ENCODE peak calls at places on chromosomes 4 and X, in seven cellular contexts. W, Z, X, Y, J, U and E are unnamed samples.

GRCh38 chrX:117510453-117510852 is 606.2 kb downstream of the KLHL13 start:
- DNase-seq in Y (no peak), Z (no peak), X (no peak), U (no peak), W (no peak), J (no peak), E (no peak)

GRCh38 chr4:52100062-52100461 is 49.0 kb downstream of the SPATA18 start:
- DNase-seq in U (no peak), X (no peak), J (no peak), Y (no peak), W (no peak), Z (no peak), E (no peak)

GRCh38 chr4:156790866-156791265 is 180.7 kb downstream of the PDGFC start:
- DNase-seq in U (no peak), X (peak), Y (no peak), W (no peak), J (no peak), Z (no peak), E (no peak)

GRCh38 chr4:64807821-64808220 is 398.6 kb upstream of the TECRL start:
- DNase-seq in Z (no peak), X (no peak), U (no peak), W (no peak), J (no peak), Y (no peak), E (no peak)

GRCh38 chr4:87165886-87166285 is 54.5 kb downstream of the KLHL8 start:
- DNase-seq in W (no peak), U (no peak), Z (no peak), J (no peak), X (no peak), Y (no peak), E (no peak)

GRCh38 chrX:108397627-108398392 is 40.4 kb downstream of the COL4A6 start:
- DNase-seq in W (no peak), J (no peak), Z (no peak), U (no peak), Y (no peak), X (no peak), E (no peak)

GRCh38 chrX:153456161-153456560 is 10.3 kb upstream of the TREX2 start:
- DNase-seq in U (peak), Y (no peak), Z (no peak), W (no peak), X (no peak), J (no peak), E (no peak)

GRCh38 chrX:39487166-39488006 is 610.4 kb downstream of the BCOR start:
- DNase-seq in W (no peak), Y (no peak), J (no peak), X (no peak), U (no peak), Z (no peak), E (no peak)

GRCh38 chr4:184728858-184729257 is 5.0 kb downstream of the CENPU start:
- DNase-seq in J (no peak), Y (no peak), Z (no peak), W (no peak), X (no peak), U (no peak), E (no peak)

GRCh38 chrX:3592184-3592583 is 121.3 kb downstream of the PRKX start:
- DNase-seq in Y (peak), W (peak), Z (no peak), U (no peak), X (peak), J (no peak), E (no peak)

GRCh38 chrX:150363561-150364346 is 637 bp downstream of the MAMLD1 start:
- DNase-seq in Z (no peak), U (peak), J (no peak), Y (no peak), W (peak), X (peak), E (no peak)

GRCh38 chrX:135513140-135513535 is 7.3 kb upstream of the INTS6L start:
- DNase-seq in U (no peak), Z (no peak), W (no peak), Y (no peak), J (no peak), X (no peak), E (no peak)

GRCh38 chrX:19064175-19064574 is 58.1 kb downstream of the ADGRG2 start:
- DNase-seq in W (no peak), J (no peak), Z (no peak), U (no peak), Y (no peak), X (no peak), E (no peak)

GRCh38 chrX:33211356-33212254 is at the start of gene DMD:
- DNase-seq in Z (no peak), U (peak), W (no peak), X (no peak), J (no peak), Y (no peak), E (peak)

GRCh38 chr4:113758361-113758760 is 3.2 kb downstream of the CAMK2D start:
- DNase-seq in Y (peak), Z (no peak), U (no peak), J (no peak), X (no peak), W (no peak), E (no peak)

GRCh38 chrX:110123331-110123782 is 120.4 kb downstream of the TMEM164 start:
- DNase-seq in W (no peak), J (no peak), Y (no peak), Z (no peak), X (no peak), U (no peak), E (no peak)

GRCh38 chr4:86388252-86388651 is 28.4 kb upstream of the MAPK10 start:
- DNase-seq in X (no peak), U (no peak), Y (no peak), J (no peak), Z (no peak), W (no peak), E (no peak)

GRCh38 chrX:38800981-38801845 is at the start of gene MID1IP1:
- DNase-seq in U (peak), W (peak), J (peak), X (peak), Y (peak), Z (peak), E (peak)

GRCh38 chrX:41982966-41983365 is 59.6 kb upstream of the CASK start:
- DNase-seq in Y (no peak), J (no peak), X (no peak), U (no peak), W (no peak), Z (no peak), E (no peak)

GRCh38 chr4:112956458-112956857 is 93.0 kb upstream of the ANK2 start:
- DNase-seq in Y (no peak), X (no peak), J (no peak), W (no peak), Z (no peak), U (no peak), E (no peak)

GRCh38 chrX:97065973-97066372 is 182.3 kb downstream of the RPA4 start:
- DNase-seq in Y (no peak), Z (no peak), W (no peak), J (no peak), U (no peak), X (no peak), E (no peak)

GRCh38 chr4:121408-122084 is 2.8 kb upstream of the ZNF718 start:
- DNase-seq in W (no peak), Z (no peak), U (no peak), X (no peak), Y (no peak), J (peak), E (no peak)

GRCh38 chr4:54215379-54216072 is 13.6 kb upstream of the PDGFRA start:
- DNase-seq in Y (no peak), W (no peak), X (no peak), Z (no peak), J (no peak), U (no peak), E (no peak)

GRCh38 chr4:37641886-37642849 is 44.0 kb downstream of the RELL1 start:
- DNase-seq in J (no peak), U (no peak), W (no peak), Z (no peak), Y (no peak), X (no peak), E (no peak)

GRCh38 chrX:139831689-139832456 is 101.0 kb downstream of the ATP11C start:
- DNase-seq in U (no peak), X (no peak), Z (no peak), J (no peak), Y (no peak), W (no peak), E (no peak)

GRCh38 chr4:176034498-176034897 is 31.1 kb upstream of the WDR17 start:
- DNase-seq in Z (no peak), W (no peak), X (no peak), U (no peak), J (peak), Y (no peak), E (no peak)